ENCODE peak calls at places on chromosomes 13 and 19, in nine cellular contexts. One of them, this sample, is unnamed.

GRCh38 chr19:40703029-40703755 is 12.7 kb upstream of the NUMBL start:
- DNase-seq in upper lobe of right lung: no peak
- DNase-seq in heart left ventricle: no peak
- DNase-seq in cardiac fibroblast: no peak
- DNase-seq in fibroblast of lung: no peak
- DNase-seq in lower leg skin: no peak
- DNase-seq in epithelial cell of proximal tubule: no peak
- DNase-seq in lower lobe of right lung: no peak
- DNase-seq in IMR-90: no peak
- DNase-seq in this sample: no peak

GRCh38 chr13:97141564-97142005 is 80.5 kb upstream of the MBNL2 start:
- DNase-seq in upper lobe of right lung: no peak
- DNase-seq in heart left ventricle: no peak
- DNase-seq in cardiac fibroblast: peak
- DNase-seq in fibroblast of lung: peak
- DNase-seq in lower leg skin: no peak
- DNase-seq in epithelial cell of proximal tubule: peak
- DNase-seq in lower lobe of right lung: no peak
- DNase-seq in IMR-90: peak
- DNase-seq in this sample: peak

GRCh38 chr19:39307822-39308530 is 11.8 kb downstream of the IFNL1 start:
- DNase-seq in upper lobe of right lung: no peak
- DNase-seq in heart left ventricle: no peak
- DNase-seq in cardiac fibroblast: no peak
- DNase-seq in fibroblast of lung: no peak
- DNase-seq in lower leg skin: peak
- DNase-seq in epithelial cell of proximal tubule: no peak
- DNase-seq in lower lobe of right lung: no peak
- DNase-seq in IMR-90: no peak
- DNase-seq in this sample: no peak

GRCh38 chr13:107374038-107374437 is 806.1 kb upstream of the ARGLU1 start:
- DNase-seq in upper lobe of right lung: no peak
- DNase-seq in heart left ventricle: no peak
- DNase-seq in cardiac fibroblast: no peak
- DNase-seq in fibroblast of lung: peak
- DNase-seq in lower leg skin: no peak
- DNase-seq in epithelial cell of proximal tubule: no peak
- DNase-seq in lower lobe of right lung: no peak
- DNase-seq in IMR-90: peak
- DNase-seq in this sample: no peak

GRCh38 chr19:48645652-48646191 is at the start of gene CA11:
- DNase-seq in upper lobe of right lung: no peak
- DNase-seq in heart left ventricle: no peak
- DNase-seq in cardiac fibroblast: no peak
- DNase-seq in fibroblast of lung: no peak
- DNase-seq in lower leg skin: no peak
- DNase-seq in epithelial cell of proximal tubule: no peak
- DNase-seq in lower lobe of right lung: no peak
- DNase-seq in IMR-90: no peak
- DNase-seq in this sample: no peak

GRCh38 chr13:39602277-39602613 is 748 bp downstream of the LHFPL6 start:
- DNase-seq in upper lobe of right lung: no peak
- DNase-seq in heart left ventricle: no peak
- DNase-seq in cardiac fibroblast: no peak
- DNase-seq in fibroblast of lung: no peak
- DNase-seq in lower leg skin: no peak
- DNase-seq in epithelial cell of proximal tubule: no peak
- DNase-seq in lower lobe of right lung: no peak
- DNase-seq in IMR-90: no peak
- DNase-seq in this sample: no peak

GRCh38 chr19:55032170-55032569 is 5.9 kb downstream of the GP6 start:
- DNase-seq in upper lobe of right lung: peak
- DNase-seq in heart left ventricle: no peak
- DNase-seq in cardiac fibroblast: no peak
- DNase-seq in fibroblast of lung: no peak
- DNase-seq in lower leg skin: no peak
- DNase-seq in epithelial cell of proximal tubule: no peak
- DNase-seq in lower lobe of right lung: no peak
- DNase-seq in IMR-90: no peak
- DNase-seq in this sample: no peak

GRCh38 chr13:72638059-72638815 is 89.2 kb downstream of the MZT1 start:
- DNase-seq in upper lobe of right lung: no peak
- DNase-seq in heart left ventricle: no peak
- DNase-seq in cardiac fibroblast: no peak
- DNase-seq in fibroblast of lung: peak
- DNase-seq in lower leg skin: no peak
- DNase-seq in epithelial cell of proximal tubule: no peak
- DNase-seq in lower lobe of right lung: no peak
- DNase-seq in IMR-90: no peak
- DNase-seq in this sample: no peak

GRCh38 chr19:29019403-29019802 is 193.5 kb downstream of the UQCRFS1 start:
- DNase-seq in upper lobe of right lung: no peak
- DNase-seq in heart left ventricle: no peak
- DNase-seq in cardiac fibroblast: no peak
- DNase-seq in fibroblast of lung: no peak
- DNase-seq in lower leg skin: no peak
- DNase-seq in epithelial cell of proximal tubule: no peak
- DNase-seq in lower lobe of right lung: no peak
- DNase-seq in IMR-90: no peak
- DNase-seq in this sample: no peak

DNA sequence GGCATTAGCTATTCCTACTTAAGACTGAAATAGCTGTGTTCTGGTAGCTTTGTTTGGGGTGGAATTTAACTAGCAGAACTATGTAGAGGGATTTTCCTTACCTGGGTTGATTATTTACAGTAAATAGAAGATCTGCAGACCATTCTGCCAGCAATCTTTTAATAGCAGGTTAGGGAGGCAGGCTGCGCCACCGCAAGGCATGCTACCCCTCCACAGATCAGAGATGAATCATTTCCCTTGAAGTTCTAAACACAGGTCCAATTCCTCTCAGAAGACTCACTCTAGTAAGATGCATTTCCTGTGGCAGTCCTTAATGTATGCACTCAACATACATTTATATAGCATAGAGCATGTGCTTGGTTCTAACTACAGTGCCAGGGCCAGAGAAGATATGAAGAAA is 109.0 kb downstream of the TNFRSF19 start:
- DNase-seq in upper lobe of right lung: no peak
- DNase-seq in heart left ventricle: no peak
- DNase-seq in cardiac fibroblast: no peak
- DNase-seq in fibroblast of lung: peak
- DNase-seq in lower leg skin: no peak
- DNase-seq in epithelial cell of proximal tubule: peak
- DNase-seq in lower lobe of right lung: no peak
- DNase-seq in IMR-90: peak
- DNase-seq in this sample: peak
- TF ChIP-seq CTCF in upper lobe of right lung: no peak
- TF ChIP-seq CTCF in heart left ventricle: no peak
- TF ChIP-seq CTCF in cardiac fibroblast: no peak
- TF ChIP-seq CTCF in fibroblast of lung: no peak
- TF ChIP-seq CTCF in lower leg skin: no peak
- TF ChIP-seq CTCF in epithelial cell of proximal tubule: peak
- TF ChIP-seq CTCF in lower lobe of right lung: no peak
- TF ChIP-seq CTCF in IMR-90: no peak
- TF ChIP-seq CTCF in this sample: no peak

GRCh38 chr13:22800726-22801401 is 379.9 kb upstream of the SGCG start:
- DNase-seq in upper lobe of right lung: no peak
- DNase-seq in heart left ventricle: peak
- DNase-seq in cardiac fibroblast: peak
- DNase-seq in fibroblast of lung: no peak
- DNase-seq in lower leg skin: no peak
- DNase-seq in epithelial cell of proximal tubule: peak
- DNase-seq in lower lobe of right lung: no peak
- DNase-seq in IMR-90: peak
- DNase-seq in this sample: no peak
- H3K4me3 ChIP-seq in upper lobe of right lung: no peak
- H3K4me3 ChIP-seq in heart left ventricle: no peak
- H3K4me3 ChIP-seq in cardiac fibroblast: no peak
- H3K4me3 ChIP-seq in fibroblast of lung: no peak
- H3K4me3 ChIP-seq in lower leg skin: no peak
- H3K4me3 ChIP-seq in epithelial cell of proximal tubule: peak
- H3K4me3 ChIP-seq in lower lobe of right lung: no peak
- H3K4me3 ChIP-seq in IMR-90: no peak
- H3K4me3 ChIP-seq in this sample: no peak

GRCh38 chr19:45195764-45196163 is 17.2 kb downstream of the BLOC1S3 start:
- DNase-seq in upper lobe of right lung: no peak
- DNase-seq in heart left ventricle: no peak
- DNase-seq in cardiac fibroblast: no peak
- DNase-seq in fibroblast of lung: peak
- DNase-seq in lower leg skin: no peak
- DNase-seq in epithelial cell of proximal tubule: no peak
- DNase-seq in lower lobe of right lung: no peak
- DNase-seq in IMR-90: peak
- DNase-seq in this sample: no peak

GRCh38 chr19:45205810-45206209 is 27.2 kb downstream of the BLOC1S3 start:
- DNase-seq in upper lobe of right lung: no peak
- DNase-seq in heart left ventricle: no peak
- DNase-seq in cardiac fibroblast: no peak
- DNase-seq in fibroblast of lung: no peak
- DNase-seq in lower leg skin: no peak
- DNase-seq in epithelial cell of proximal tubule: no peak
- DNase-seq in lower lobe of right lung: no peak
- DNase-seq in IMR-90: no peak
- DNase-seq in this sample: no peak

GRCh38 chr19:45202637-45203036 is 24.1 kb downstream of the BLOC1S3 start:
- DNase-seq in upper lobe of right lung: no peak
- DNase-seq in heart left ventricle: no peak
- DNase-seq in cardiac fibroblast: no peak
- DNase-seq in fibroblast of lung: no peak
- DNase-seq in lower leg skin: no peak
- DNase-seq in epithelial cell of proximal tubule: no peak
- DNase-seq in lower lobe of right lung: no peak
- DNase-seq in IMR-90: no peak
- DNase-seq in this sample: no peak

GRCh38 chr19:45206328-45206727 is 27.7 kb downstream of the BLOC1S3 start:
- DNase-seq in upper lobe of right lung: no peak
- DNase-seq in heart left ventricle: no peak
- DNase-seq in cardiac fibroblast: no peak
- DNase-seq in fibroblast of lung: no peak
- DNase-seq in lower leg skin: no peak
- DNase-seq in epithelial cell of proximal tubule: no peak
- DNase-seq in lower lobe of right lung: no peak
- DNase-seq in IMR-90: no peak
- DNase-seq in this sample: no peak

DNA sequence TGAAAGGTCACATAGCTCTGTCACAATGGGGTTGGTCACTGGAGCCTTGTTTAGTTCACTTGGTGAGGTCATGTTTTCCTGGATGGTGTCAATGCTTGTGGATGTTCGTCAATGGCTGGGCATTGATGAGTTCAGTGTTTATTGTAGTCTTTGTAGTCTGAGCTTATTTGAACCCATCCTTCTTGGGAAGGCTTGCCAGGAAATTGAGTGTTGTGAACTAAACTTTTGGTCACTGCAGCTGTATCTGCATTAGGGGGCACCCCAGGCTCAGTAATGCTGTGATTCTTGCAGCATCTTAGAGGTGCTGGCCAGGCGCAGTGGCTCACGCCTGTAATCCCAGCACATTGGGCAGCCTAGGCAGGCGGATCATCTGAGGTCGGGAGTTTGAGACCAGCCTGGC is 22.0 kb downstream of the BLOC1S3 start:
- DNase-seq in upper lobe of right lung: no peak
- DNase-seq in heart left ventricle: no peak
- DNase-seq in cardiac fibroblast: peak
- DNase-seq in fibroblast of lung: peak
- DNase-seq in lower leg skin: no peak
- DNase-seq in epithelial cell of proximal tubule: no peak
- DNase-seq in lower lobe of right lung: no peak
- DNase-seq in IMR-90: peak
- DNase-seq in this sample: no peak
- TF ChIP-seq CTCF in upper lobe of right lung: peak
- TF ChIP-seq CTCF in heart left ventricle: peak
- TF ChIP-seq CTCF in cardiac fibroblast: peak
- TF ChIP-seq CTCF in fibroblast of lung: peak
- TF ChIP-seq CTCF in lower leg skin: no peak
- TF ChIP-seq CTCF in epithelial cell of proximal tubule: peak
- TF ChIP-seq CTCF in lower lobe of right lung: peak
- TF ChIP-seq CTCF in IMR-90: peak
- TF ChIP-seq CTCF in this sample: peak

GRCh38 chr13:37656247-37656940 is 57.8 kb upstream of the POSTN start:
- DNase-seq in upper lobe of right lung: no peak
- DNase-seq in heart left ventricle: no peak
- DNase-seq in cardiac fibroblast: peak
- DNase-seq in fibroblast of lung: peak
- DNase-seq in lower leg skin: no peak
- DNase-seq in epithelial cell of proximal tubule: peak
- DNase-seq in lower lobe of right lung: no peak
- DNase-seq in IMR-90: peak
- DNase-seq in this sample: peak
- H3K4me3 ChIP-seq in upper lobe of right lung: no peak
- H3K4me3 ChIP-seq in heart left ventricle: no peak
- H3K4me3 ChIP-seq in cardiac fibroblast: no peak
- H3K4me3 ChIP-seq in fibroblast of lung: no peak
- H3K4me3 ChIP-seq in lower leg skin: no peak
- H3K4me3 ChIP-seq in epithelial cell of proximal tubule: no peak
- H3K4me3 ChIP-seq in lower lobe of right lung: no peak
- H3K4me3 ChIP-seq in IMR-90: no peak
- H3K4me3 ChIP-seq in this sample: no peak

DNA sequence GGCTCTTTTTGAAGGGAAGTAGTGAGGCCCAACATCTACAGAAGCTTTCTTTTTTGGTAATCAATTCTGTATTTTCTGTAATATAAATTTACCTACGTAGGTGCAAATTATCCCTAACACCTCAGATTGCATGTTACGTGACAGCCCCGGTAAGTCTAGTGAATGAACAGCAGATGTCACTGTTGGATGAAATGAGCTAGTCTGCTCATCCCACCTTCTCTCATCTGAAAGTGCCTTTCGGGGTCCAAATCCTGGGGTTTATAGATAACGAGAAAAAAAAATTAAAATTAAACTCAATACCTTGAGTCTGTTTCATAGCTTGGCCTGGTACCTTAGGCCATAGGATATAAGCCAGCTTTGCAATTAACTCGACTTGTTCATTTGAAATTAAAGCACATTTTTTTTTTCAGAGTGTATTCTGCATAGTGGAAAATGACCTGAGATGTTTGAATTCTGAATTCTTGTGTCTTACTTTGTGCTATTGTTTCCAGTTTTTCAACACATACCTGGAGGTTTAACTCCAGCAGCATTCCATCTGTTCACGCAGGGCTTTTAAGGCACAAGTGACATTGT is 548.2 kb downstream of the GPC5 start:
- DNase-seq in upper lobe of right lung: no peak
- DNase-seq in heart left ventricle: no peak
- DNase-seq in cardiac fibroblast: peak
- DNase-seq in fibroblast of lung: peak
- DNase-seq in lower leg skin: no peak
- DNase-seq in epithelial cell of proximal tubule: no peak
- DNase-seq in lower lobe of right lung: no peak
- DNase-seq in IMR-90: peak
- DNase-seq in this sample: no peak
- TF ChIP-seq CTCF in upper lobe of right lung: peak
- TF ChIP-seq CTCF in heart left ventricle: no peak
- TF ChIP-seq CTCF in cardiac fibroblast: peak
- TF ChIP-seq CTCF in fibroblast of lung: peak
- TF ChIP-seq CTCF in lower leg skin: no peak
- TF ChIP-seq CTCF in epithelial cell of proximal tubule: peak
- TF ChIP-seq CTCF in lower lobe of right lung: no peak
- TF ChIP-seq CTCF in IMR-90: peak
- TF ChIP-seq CTCF in this sample: no peak